ENCODE peak calls at places on chromosomes 7 and 10, in six cellular contexts. One of them, this sample, is unnamed.
A peak's percentile ranks its signal among the peaks of the same experiment; 100 is the strongest.

GRCh38 chr7:135910393-135911036 is 66.6 kb downstream of the MTPN start:
- DNase-seq in gastrocnemius medialis: no peak
- DNase-seq in suprapubic skin: no peak
- DNase-seq in ovary: no peak
- DNase-seq in prostate gland: no peak
- DNase-seq in uterus: no peak
- DNase-seq in this sample: no peak

GRCh38 chr7:73974948-73975926 is 52.7 kb upstream of the ELN start:
- DNase-seq in gastrocnemius medialis: no peak
- DNase-seq in suprapubic skin: peak; percentile 37
- DNase-seq in ovary: no peak
- DNase-seq in prostate gland: no peak
- DNase-seq in uterus: no peak
- DNase-seq in this sample: no peak

GRCh38 chr7:135758531-135758932 is 9.9 kb upstream of the FAM180A start:
- DNase-seq in gastrocnemius medialis: no peak
- DNase-seq in suprapubic skin: no peak
- DNase-seq in ovary: peak; percentile 36
- DNase-seq in prostate gland: no peak
- DNase-seq in uterus: no peak
- DNase-seq in this sample: no peak

GRCh38 chr10:4981722-4982471 is 18.7 kb downstream of the AKR1C1 start:
- DNase-seq in gastrocnemius medialis: peak; percentile 16
- DNase-seq in suprapubic skin: no peak
- DNase-seq in ovary: peak; percentile 46
- DNase-seq in prostate gland: no peak
- DNase-seq in uterus: no peak
- DNase-seq in this sample: peak; percentile 75

GRCh38 chr7:8423057-8423456 is 10.4 kb upstream of the NXPH1 start:
- DNase-seq in gastrocnemius medialis: no peak
- DNase-seq in suprapubic skin: no peak
- DNase-seq in ovary: no peak
- DNase-seq in prostate gland: no peak
- DNase-seq in uterus: no peak
- DNase-seq in this sample: no peak

GRCh38 chr10:46530249-46531186 is 25.9 kb downstream of the GPRIN2 start:
- DNase-seq in gastrocnemius medialis: no peak
- DNase-seq in suprapubic skin: peak; percentile 57
- DNase-seq in ovary: no peak
- DNase-seq in prostate gland: no peak
- DNase-seq in uterus: no peak
- DNase-seq in this sample: peak; percentile 4

GRCh38 chr10:3136763-3137611 is 35.6 kb downstream of the PITRM1 start:
- DNase-seq in gastrocnemius medialis: peak; percentile 94
- DNase-seq in suprapubic skin: peak; percentile 81
- DNase-seq in ovary: peak; percentile 54
- DNase-seq in prostate gland: no peak
- DNase-seq in uterus: peak; percentile 72
- DNase-seq in this sample: no peak

GRCh38 chr10:15485684-15486316 is 114.7 kb upstream of the FAM171A1 start:
- DNase-seq in gastrocnemius medialis: no peak
- DNase-seq in suprapubic skin: no peak
- DNase-seq in ovary: no peak
- DNase-seq in prostate gland: no peak
- DNase-seq in uterus: peak; percentile 66
- DNase-seq in this sample: no peak

GRCh38 chr7:37916673-37917660 is at the start of gene SFRP4:
- DNase-seq in gastrocnemius medialis: peak; percentile 45
- DNase-seq in suprapubic skin: peak; percentile 61
- DNase-seq in ovary: peak; percentile 86
- DNase-seq in prostate gland: no peak
- DNase-seq in uterus: peak; percentile 85
- DNase-seq in this sample: peak; percentile 73

GRCh38 chr10:122849900-122850605 is 4.4 kb upstream of the CUZD1 start:
- DNase-seq in gastrocnemius medialis: no peak
- DNase-seq in suprapubic skin: no peak
- DNase-seq in ovary: no peak
- DNase-seq in prostate gland: no peak
- DNase-seq in uterus: no peak
- DNase-seq in this sample: no peak

GRCh38 chr10:14093735-14094484 is 236.8 kb downstream of the FRMD4A start:
- DNase-seq in gastrocnemius medialis: no peak
- DNase-seq in suprapubic skin: no peak
- DNase-seq in ovary: no peak
- DNase-seq in prostate gland: no peak
- DNase-seq in uterus: no peak
- DNase-seq in this sample: no peak

GRCh38 chr7:105454058-105454739 is 65.5 kb upstream of the SRPK2 start:
- DNase-seq in gastrocnemius medialis: no peak
- DNase-seq in suprapubic skin: no peak
- DNase-seq in ovary: no peak
- DNase-seq in prostate gland: no peak
- DNase-seq in uterus: no peak
- DNase-seq in this sample: no peak

GRCh38 chr7:135774284-135774683 is 25.7 kb upstream of the FAM180A start:
- DNase-seq in gastrocnemius medialis: no peak
- DNase-seq in suprapubic skin: no peak
- DNase-seq in ovary: no peak
- DNase-seq in prostate gland: peak; percentile 68
- DNase-seq in uterus: no peak
- DNase-seq in this sample: peak; percentile 25

GRCh38 chr10:14330390-14331071 is at the start of gene FRMD4A:
- DNase-seq in gastrocnemius medialis: no peak
- DNase-seq in suprapubic skin: no peak
- DNase-seq in ovary: peak; percentile 13
- DNase-seq in prostate gland: no peak
- DNase-seq in uterus: no peak
- DNase-seq in this sample: no peak

GRCh38 chr10:61548371-61548770 is 95.2 kb upstream of the TMEM26 start:
- DNase-seq in gastrocnemius medialis: no peak
- DNase-seq in suprapubic skin: no peak
- DNase-seq in ovary: no peak
- DNase-seq in prostate gland: no peak
- DNase-seq in uterus: no peak
- DNase-seq in this sample: no peak

GRCh38 chr10:124565565-124566221 is 104.1 kb downstream of the LHPP start:
- DNase-seq in gastrocnemius medialis: peak; percentile 97
- DNase-seq in suprapubic skin: peak; percentile 55
- DNase-seq in ovary: no peak
- DNase-seq in prostate gland: no peak
- DNase-seq in uterus: no peak
- DNase-seq in this sample: peak; percentile 88

GRCh38 chr10:108736111-108736510 is 1187.2 kb downstream of the XPNPEP1 start:
- DNase-seq in gastrocnemius medialis: no peak
- DNase-seq in suprapubic skin: no peak
- DNase-seq in ovary: no peak
- DNase-seq in prostate gland: no peak
- DNase-seq in uterus: no peak
- DNase-seq in this sample: no peak

GRCh38 chr7:151060113-151060415 is 675 bp downstream of the SLC4A2 start:
- DNase-seq in gastrocnemius medialis: no peak
- DNase-seq in suprapubic skin: no peak
- DNase-seq in ovary: no peak
- DNase-seq in prostate gland: no peak
- DNase-seq in uterus: no peak
- DNase-seq in this sample: no peak

GRCh38 chr10:71719042-71719441 is 536 bp downstream of the C10orf105 start:
- DNase-seq in gastrocnemius medialis: no peak
- DNase-seq in suprapubic skin: peak; percentile 83
- DNase-seq in ovary: peak; percentile 80
- DNase-seq in prostate gland: no peak
- DNase-seq in uterus: peak; percentile 47
- DNase-seq in this sample: no peak
- H3K27ac ChIP-seq in gastrocnemius medialis: no peak overlapping the region
- H3K27ac ChIP-seq in suprapubic skin: peak overlapping the region; percentile 63
- H3K27ac ChIP-seq in ovary: peak overlapping the region; percentile 83
- H3K27ac ChIP-seq in prostate gland: no peak overlapping the region
- H3K27ac ChIP-seq in uterus: peak overlapping the region; percentile 67
- H3K27ac ChIP-seq in this sample: no peak overlapping the region

GRCh38 chr10:101031128-101031795 is at the start of the genes PDZD7 and SFXN3:
- DNase-seq in gastrocnemius medialis: peak; percentile 94
- DNase-seq in suprapubic skin: peak; percentile 97
- DNase-seq in ovary: peak; percentile 96
- DNase-seq in prostate gland: peak; percentile 95
- DNase-seq in uterus: peak; percentile 96
- DNase-seq in this sample: peak; percentile 97
- TF ChIP-seq POLR2A in gastrocnemius medialis: peak; percentile 66
- TF ChIP-seq POLR2A in suprapubic skin: no peak
- TF ChIP-seq POLR2A in ovary: peak; percentile 68
- TF ChIP-seq POLR2A in prostate gland: peak; percentile 82
- TF ChIP-seq POLR2A in uterus: peak; percentile 82
- TF ChIP-seq POLR2A in this sample: peak; percentile 54

GRCh38 chr10:132104062-132104461 is 38.3 kb downstream of the JAKMIP3 start:
- DNase-seq in gastrocnemius medialis: no peak
- DNase-seq in suprapubic skin: no peak
- DNase-seq in ovary: no peak
- DNase-seq in prostate gland: no peak
- DNase-seq in uterus: no peak
- DNase-seq in this sample: no peak

GRCh38 chr10:132104471-132105301 is 38.9 kb downstream of the JAKMIP3 start:
- DNase-seq in gastrocnemius medialis: no peak
- DNase-seq in suprapubic skin: no peak
- DNase-seq in ovary: no peak
- DNase-seq in prostate gland: no peak
- DNase-seq in uterus: peak; percentile 11
- DNase-seq in this sample: peak; percentile 1

GRCh38 chr10:132102071-132102716 is 36.4 kb downstream of the JAKMIP3 start:
- DNase-seq in gastrocnemius medialis: no peak
- DNase-seq in suprapubic skin: no peak
- DNase-seq in ovary: no peak
- DNase-seq in prostate gland: no peak
- DNase-seq in uterus: no peak
- DNase-seq in this sample: no peak

GRCh38 chr10:132102717-132103110 is 37.0 kb downstream of the JAKMIP3 start:
- DNase-seq in gastrocnemius medialis: no peak
- DNase-seq in suprapubic skin: no peak
- DNase-seq in ovary: no peak
- DNase-seq in prostate gland: no peak
- DNase-seq in uterus: no peak
- DNase-seq in this sample: no peak

GRCh38 chr10:132103116-132103910 is 37.6 kb downstream of the JAKMIP3 start:
- DNase-seq in gastrocnemius medialis: no peak
- DNase-seq in suprapubic skin: no peak
- DNase-seq in ovary: no peak
- DNase-seq in prostate gland: no peak
- DNase-seq in uterus: no peak
- DNase-seq in this sample: peak; percentile 2
- H3K27ac ChIP-seq in gastrocnemius medialis: no peak overlapping the region
- H3K27ac ChIP-seq in suprapubic skin: no peak overlapping the region
- H3K27ac ChIP-seq in ovary: no peak overlapping the region
- H3K27ac ChIP-seq in prostate gland: no peak overlapping the region
- H3K27ac ChIP-seq in uterus: no peak overlapping the region
- H3K27ac ChIP-seq in this sample: no peak overlapping the region

GRCh38 chr7:80134536-80135305 is at the start of gene GNAI1:
- DNase-seq in gastrocnemius medialis: peak; percentile 34
- DNase-seq in suprapubic skin: peak; percentile 86
- DNase-seq in ovary: peak; percentile 84
- DNase-seq in prostate gland: peak; percentile 44
- DNase-seq in uterus: peak; percentile 76
- DNase-seq in this sample: peak; percentile 81
- TF ChIP-seq POLR2A in gastrocnemius medialis: peak; percentile 68
- TF ChIP-seq POLR2A in suprapubic skin: peak; percentile 50
- TF ChIP-seq POLR2A in ovary: peak; percentile 30
- TF ChIP-seq POLR2A in prostate gland: peak; percentile 64
- TF ChIP-seq POLR2A in uterus: peak; percentile 62
- TF ChIP-seq POLR2A in this sample: peak; percentile 29